ENCODE peak calls at places on chromosomes 3 and 15, in six cellular contexts. G is esophagus muscularis mucosa, Q is cardiac muscle cell, K is Caco-2, P is Karpas-422, B is osteoblast. A is an unnamed sample.

GRCh38 chr3:632571-633170 is 436.1 kb downstream of the CHL1 start:
- DNase-seq in G (no peak), P (peak; percentile 84), B (no peak), K (peak; percentile 60), Q (peak; percentile 38), A (peak; percentile 67)

GRCh38 chr3:40790741-40791140 is 266.0 kb downstream of the ZNF621 start:
- DNase-seq in Q (no peak), P (no peak), G (no peak), K (no peak), B (no peak), A (no peak)

GRCh38 chr15:85614059-85614458 is 180.7 kb downstream of the KLHL25 start:
- DNase-seq in Q (peak; percentile 45), K (no peak), B (no peak), P (no peak), G (no peak), A (no peak)

GRCh38 chr15:40449275-40449674 is 8.5 kb downstream of the BAHD1 start:
- DNase-seq in B (peak; percentile 81), K (no peak), Q (peak; percentile 40), G (no peak), P (no peak), A (no peak)

GRCh38 chr3:4994823-4995499 is 15.7 kb downstream of the BHLHE40 start:
- DNase-seq in B (peak; percentile 90), K (no peak), G (no peak), P (no peak), Q (peak; percentile 80), A (no peak)

GRCh38 chr15:99493461-99493860 is 72.3 kb upstream of the MEF2A start:
- DNase-seq in B (no peak), G (no peak), K (no peak), Q (no peak), P (no peak), A (no peak)

GRCh38 chr3:65927576-65927975 is 111.1 kb downstream of the MAGI1 start:
- DNase-seq in Q (no peak), K (no peak), G (no peak), P (no peak), B (no peak), A (no peak)

GRCh38 chr3:102979682-102980378 is 545.0 kb downstream of the ZPLD1 start:
- DNase-seq in Q (peak; percentile 95), G (no peak), P (no peak), K (no peak), B (no peak), A (no peak)

GRCh38 chr3:47961815-47962606 is 54.2 kb downstream of the MAP4 start:
- DNase-seq in Q (no peak), G (no peak), K (no peak), P (no peak), B (no peak), A (peak; percentile 57)

GRCh38 chr15:69755571-69756310 is 303.1 kb downstream of the RPLP1 start:
- DNase-seq in P (peak; percentile 60), K (no peak), Q (peak; percentile 29), G (peak; percentile 87), B (no peak), A (peak; percentile 62)

GRCh38 chr3:9402410-9403228 is 5.2 kb downstream of the SETD5 start:
- DNase-seq in K (peak; percentile 82), G (no peak), Q (peak; percentile 73), P (no peak), B (no peak), A (no peak)

GRCh38 chr15:67037694-67038093 is 27.7 kb upstream of the SMAD3 start:
- DNase-seq in B (no peak), K (no peak), G (no peak), Q (no peak), P (no peak), A (no peak)

GRCh38 chr3:43707266-43707665 is 16.5 kb downstream of the ABHD5 start:
- DNase-seq in G (no peak), P (no peak), B (no peak), Q (no peak), K (no peak), A (no peak)

GRCh38 chr15:98648654-98649537 is 557 bp downstream of the IGF1R start:
- DNase-seq in P (no peak), B (peak; percentile 93), K (no peak), G (no peak), Q (peak; percentile 68), A (peak; percentile 71)

GRCh38 chr15:49847937-49848823 is 227.3 kb downstream of the DTWD1 start:
- DNase-seq in B (peak; percentile 80), K (no peak), G (no peak), P (no peak), Q (peak; percentile 96), A (no peak)

GRCh38 chr3:9899289-9899791 is 3.3 kb upstream of the IL17RE start:
- DNase-seq in Q (no peak), B (no peak), P (no peak), K (no peak), G (no peak), A (no peak)

GRCh38 chr3:178634975-178635374 is 98.7 kb downstream of the KCNMB2 start:
- DNase-seq in Q (no peak), G (no peak), B (no peak), K (no peak), P (no peak), A (no peak)

GRCh38 chr3:119329551-119329950 is 35.4 kb downstream of the ARHGAP31 start:
- DNase-seq in Q (no peak), P (no peak), G (no peak), K (no peak), B (no peak), A (no peak)

GRCh38 chr15:91625506-91625905 is 228.0 kb upstream of the SLCO3A1 start:
- DNase-seq in G (peak; percentile 62), K (no peak), P (no peak), Q (no peak), B (no peak), A (no peak)

GRCh38 chr3:25604107-25604805 is 60.5 kb downstream of the TOP2B start:
- DNase-seq in Q (peak; percentile 88), K (no peak), B (no peak), P (no peak), G (no peak), A (no peak)

GRCh38 chr15:59160880-59161593 is 45.6 kb upstream of the LDHAL6B start:
- DNase-seq in G (no peak), P (peak; percentile 70), Q (peak; percentile 13), K (peak; percentile 47), B (no peak), A (peak; percentile 35)

GRCh38 chr15:84034831-84035753 is 200.5 kb upstream of the GOLGA6L4 start:
- DNase-seq in Q (peak; percentile 69), P (peak; percentile 68), B (no peak), K (no peak), G (no peak), A (peak; percentile 27)

GRCh38 chr15:91887921-91888373 is 34.4 kb downstream of the SLCO3A1 start:
- DNase-seq in P (no peak), K (no peak), G (no peak), Q (peak; percentile 5), B (no peak), A (no peak)

GRCh38 chr15:78208887-78209645 is 25.3 kb downstream of the ACSBG1 start:
- DNase-seq in Q (no peak), B (no peak), G (no peak), K (no peak), P (no peak), A (no peak)

GRCh38 chr15:48473667-48474066 is 142.4 kb downstream of the DUT start:
- DNase-seq in B (no peak), Q (no peak), G (no peak), K (no peak), P (no peak), A (no peak)

GRCh38 chr15:61390138-61390537 is 161.0 kb upstream of the RORA start:
- DNase-seq in B (no peak), P (no peak), K (no peak), Q (no peak), G (no peak), A (no peak)

GRCh38 chr3:134597390-134597975 is 53.3 kb downstream of the KY start:
- DNase-seq in G (no peak), K (no peak), B (no peak), Q (peak; percentile 13), P (no peak), A (no peak)

GRCh38 chr3:13484861-13485590 is 4.9 kb downstream of the HDAC11 start:
- DNase-seq in P (no peak), Q (peak; percentile 74), K (no peak), B (peak; percentile 81), G (no peak), A (no peak)

GRCh38 chr15:41480396-41481140 is 13.1 kb upstream of the ITPKA start:
- DNase-seq in G (no peak), Q (no peak), B (peak; percentile 11), K (no peak), P (no peak), A (no peak)
- H3K36me3 ChIP-seq in G (peaks cover 77% of the 10 kb centered on the region), Q (peaks cover 57% of the 10 kb centered on the region), B (peaks cover 57% of the 10 kb centered on the region), K (peaks cover 2% of the 10 kb centered on the region), P (peaks cover 42% of the 10 kb centered on the region), A (peaks cover 69% of the 10 kb centered on the region)

GRCh38 chr3:46927718-46928073 is 48.8 kb downstream of the CCDC12 start:
- DNase-seq in P (no peak), G (no peak), Q (no peak), B (peak; percentile 0), K (peak; percentile 1), A (no peak)
- H3K4me1 ChIP-seq in P (peaks cover 84% of the 10 kb centered on the region), G (peaks cover 92% of the 10 kb centered on the region), Q (peaks cover 31% of the 10 kb centered on the region), B (peaks cover 29% of the 10 kb centered on the region), K (peaks cover 29% of the 10 kb centered on the region), A (peaks cover 92% of the 10 kb centered on the region)

GRCh38 chr3:64008017-64008416 is 15.3 kb downstream of the PSMD6 start:
- DNase-seq in P (no peak), Q (no peak), B (no peak), K (no peak), G (no peak), A (no peak)
- H3K36me3 ChIP-seq in P (peaks cover 94% of the 10 kb centered on the region), Q (peaks cover 59% of the 10 kb centered on the region), B (peaks cover 94% of the 10 kb centered on the region), K (no peaks in the 10 kb centered on the region), G (peaks cover 42% of the 10 kb centered on the region), A (peaks cover 96% of the 10 kb centered on the region)

GRCh38 chr3:191105418-191105817 is 93.6 kb upstream of the OSTN start:
- DNase-seq in P (no peak), G (no peak), B (no peak), Q (no peak), K (no peak), A (peak; percentile 96)

DNA sequence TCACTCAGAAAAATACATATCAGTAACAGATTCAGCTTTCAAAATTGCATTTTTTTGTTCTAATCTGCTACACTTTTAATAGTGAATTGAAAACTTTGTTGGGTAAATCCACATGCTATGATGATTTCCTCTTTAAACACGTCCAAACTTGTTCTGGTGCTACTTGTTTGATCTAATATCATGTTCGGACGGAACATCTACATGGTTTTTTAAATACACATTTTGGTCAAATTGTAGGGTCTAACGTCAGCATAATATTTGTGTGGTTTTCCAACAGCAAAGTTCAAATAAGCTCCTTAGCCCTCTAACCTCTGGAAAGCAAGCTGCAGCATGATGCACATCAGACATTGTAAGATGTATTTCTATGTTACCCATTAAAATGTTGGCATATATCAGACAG is 98.5 kb upstream of the OSTN start:
- DNase-seq in K (no peak), P (no peak), Q (no peak), B (no peak), G (no peak), A (no peak)
- H3K4me1 ChIP-seq in K (no peaks in the 10 kb centered on the region), P (no peaks in the 10 kb centered on the region), Q (no peaks in the 10 kb centered on the region), B (peaks cover 3% of the 10 kb centered on the region), G (no peaks in the 10 kb centered on the region), A (peaks cover 30% of the 10 kb centered on the region)